ENCODE peak calls at places on chromosomes 3 and 15, in five cellular contexts. One of them, this sample, is unnamed.

GRCh38 chr3:10601131-10601856 is 95.9 kb upstream of the ATP2B2 start:
- DNase-seq in RWPE1: no peak
- DNase-seq in AG10803: peak
- DNase-seq in astrocyte of the spinal cord: peak
- DNase-seq in CD4-positive, alpha-beta T cell: no peak
- DNase-seq in this sample: no peak

GRCh38 chr15:44706946-44707636 is 4.0 kb downstream of the PATL2 start:
- DNase-seq in astrocyte of the spinal cord: no peak
- DNase-seq in AG10803: no peak
- DNase-seq in RWPE1: no peak
- DNase-seq in CD4-positive, alpha-beta T cell: no peak
- DNase-seq in this sample: no peak

GRCh38 chr3:169596126-169596525 is 67.4 kb downstream of the MECOM start:
- DNase-seq in astrocyte of the spinal cord: no peak
- DNase-seq in RWPE1: no peak
- DNase-seq in AG10803: no peak
- DNase-seq in CD4-positive, alpha-beta T cell: no peak
- DNase-seq in this sample: no peak

GRCh38 chr15:85750319-85750806 is 44.4 kb downstream of the KLHL25 start:
- DNase-seq in AG10803: peak
- DNase-seq in CD4-positive, alpha-beta T cell: no peak
- DNase-seq in astrocyte of the spinal cord: peak
- DNase-seq in RWPE1: no peak
- DNase-seq in this sample: peak

GRCh38 chr15:37921527-37922385 is 12.7 kb upstream of the TMCO5A start:
- DNase-seq in RWPE1: no peak
- DNase-seq in AG10803: no peak
- DNase-seq in astrocyte of the spinal cord: no peak
- DNase-seq in CD4-positive, alpha-beta T cell: no peak
- DNase-seq in this sample: peak

GRCh38 chr15:80885180-80885579 is 104.4 kb downstream of the MESD start:
- DNase-seq in CD4-positive, alpha-beta T cell: no peak
- DNase-seq in astrocyte of the spinal cord: no peak
- DNase-seq in RWPE1: no peak
- DNase-seq in AG10803: no peak
- DNase-seq in this sample: no peak

GRCh38 chr3:181722156-181722555 is 10.4 kb downstream of the SOX2 start:
- DNase-seq in AG10803: no peak
- DNase-seq in astrocyte of the spinal cord: no peak
- DNase-seq in RWPE1: no peak
- DNase-seq in CD4-positive, alpha-beta T cell: no peak
- DNase-seq in this sample: no peak

GRCh38 chr15:35427091-35427490 is 118.9 kb downstream of the DPH6 start:
- DNase-seq in astrocyte of the spinal cord: peak
- DNase-seq in RWPE1: peak
- DNase-seq in AG10803: peak
- DNase-seq in CD4-positive, alpha-beta T cell: no peak
- DNase-seq in this sample: peak

GRCh38 chr3:88307666-88308065 is 157.9 kb downstream of the C3orf38 start:
- DNase-seq in astrocyte of the spinal cord: no peak
- DNase-seq in CD4-positive, alpha-beta T cell: no peak
- DNase-seq in RWPE1: no peak
- DNase-seq in AG10803: no peak
- DNase-seq in this sample: no peak

GRCh38 chr3:54853573-54854404 is 74.1 kb downstream of the LRTM1 start:
- DNase-seq in RWPE1: peak
- DNase-seq in CD4-positive, alpha-beta T cell: no peak
- DNase-seq in astrocyte of the spinal cord: peak
- DNase-seq in AG10803: peak
- DNase-seq in this sample: peak

GRCh38 chr15:96323250-96324162 is 7.0 kb upstream of the NR2F2 start:
- DNase-seq in CD4-positive, alpha-beta T cell: no peak
- DNase-seq in RWPE1: no peak
- DNase-seq in astrocyte of the spinal cord: peak
- DNase-seq in AG10803: no peak
- DNase-seq in this sample: no peak

GRCh38 chr3:52364322-52364721 is 48.2 kb downstream of the DNAH1 start:
- DNase-seq in AG10803: no peak
- DNase-seq in astrocyte of the spinal cord: no peak
- DNase-seq in RWPE1: no peak
- DNase-seq in CD4-positive, alpha-beta T cell: no peak
- DNase-seq in this sample: no peak

GRCh38 chr3:126081618-126082333 is 2.1 kb downstream of the SLC41A3 start:
- DNase-seq in CD4-positive, alpha-beta T cell: no peak
- DNase-seq in AG10803: peak
- DNase-seq in RWPE1: peak
- DNase-seq in astrocyte of the spinal cord: peak
- DNase-seq in this sample: peak

GRCh38 chr3:114498779-114499370 is 205.0 kb downstream of the TIGIT start:
- DNase-seq in AG10803: peak
- DNase-seq in RWPE1: peak
- DNase-seq in astrocyte of the spinal cord: peak
- DNase-seq in CD4-positive, alpha-beta T cell: no peak
- DNase-seq in this sample: peak

GRCh38 chr3:30370681-30371271 is 235.6 kb upstream of the TGFBR2 start:
- DNase-seq in AG10803: peak
- DNase-seq in CD4-positive, alpha-beta T cell: no peak
- DNase-seq in RWPE1: no peak
- DNase-seq in astrocyte of the spinal cord: peak
- DNase-seq in this sample: peak

GRCh38 chr15:31502541-31503229 is 176.1 kb downstream of the KLF13 start:
- DNase-seq in RWPE1: no peak
- DNase-seq in AG10803: no peak
- DNase-seq in astrocyte of the spinal cord: no peak
- DNase-seq in CD4-positive, alpha-beta T cell: no peak
- DNase-seq in this sample: no peak

GRCh38 chr3:156769661-156770654 is 56.2 kb upstream of the LEKR1 start:
- DNase-seq in AG10803: peak
- DNase-seq in RWPE1: no peak
- DNase-seq in astrocyte of the spinal cord: peak
- DNase-seq in CD4-positive, alpha-beta T cell: no peak
- DNase-seq in this sample: peak
- TF ChIP-seq CTCF in AG10803: no peak
- TF ChIP-seq CTCF in RWPE1: no peak
- TF ChIP-seq CTCF in astrocyte of the spinal cord: no peak
- TF ChIP-seq CTCF in CD4-positive, alpha-beta T cell: no peak
- TF ChIP-seq CTCF in this sample: no peak

DNA sequence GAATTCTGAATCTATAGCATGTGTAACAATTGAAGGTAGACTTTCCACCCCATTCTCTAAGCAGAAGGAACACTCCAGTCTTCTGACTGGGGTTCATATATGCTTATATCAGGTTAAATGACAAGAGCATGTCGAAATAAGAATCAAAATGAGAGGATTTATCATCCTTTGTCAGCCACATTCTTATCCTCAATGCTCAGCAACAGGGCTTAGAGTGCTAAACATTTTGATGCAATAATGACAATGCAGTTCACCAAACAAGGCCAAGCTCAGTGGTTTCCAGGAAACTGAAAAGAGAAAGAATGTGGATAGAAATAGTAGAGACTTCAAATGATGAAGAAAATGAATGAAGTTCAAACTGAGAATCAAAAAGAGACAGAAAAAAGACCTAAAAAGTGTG is 78.0 kb downstream of the FSIP1 start:
- DNase-seq in astrocyte of the spinal cord: peak
- DNase-seq in RWPE1: no peak
- DNase-seq in CD4-positive, alpha-beta T cell: no peak
- DNase-seq in AG10803: peak
- DNase-seq in this sample: peak
- TF ChIP-seq CTCF in astrocyte of the spinal cord: no peak
- TF ChIP-seq CTCF in RWPE1: no peak
- TF ChIP-seq CTCF in CD4-positive, alpha-beta T cell: no peak
- TF ChIP-seq CTCF in AG10803: no peak
- TF ChIP-seq CTCF in this sample: no peak

GRCh38 chr3:178203650-178204049 is 332.6 kb upstream of the KCNMB2 start:
- DNase-seq in astrocyte of the spinal cord: no peak
- DNase-seq in RWPE1: no peak
- DNase-seq in CD4-positive, alpha-beta T cell: no peak
- DNase-seq in AG10803: peak
- DNase-seq in this sample: peak
- TF ChIP-seq CTCF in astrocyte of the spinal cord: no peak
- TF ChIP-seq CTCF in RWPE1: no peak
- TF ChIP-seq CTCF in CD4-positive, alpha-beta T cell: no peak
- TF ChIP-seq CTCF in AG10803: peak
- TF ChIP-seq CTCF in this sample: no peak

DNA sequence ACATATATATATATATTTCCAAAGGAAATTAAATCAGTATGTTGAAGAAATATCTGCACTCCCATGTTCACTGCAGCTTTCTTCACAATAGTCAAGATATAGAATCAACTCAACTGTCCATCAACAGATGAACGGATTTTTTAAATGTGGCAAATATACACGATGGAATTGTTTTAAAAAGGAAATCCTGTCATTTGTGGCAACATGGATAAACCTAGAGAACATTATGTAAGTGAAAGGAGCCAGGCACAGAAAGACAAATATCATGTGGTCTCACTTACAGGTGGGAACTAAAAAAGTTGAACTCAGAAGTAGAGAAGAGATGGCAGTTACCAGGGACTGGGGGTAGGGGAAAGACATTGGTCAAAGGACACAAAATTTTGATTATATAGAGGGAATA is 253.7 kb downstream of the ULK4 start:
- DNase-seq in AG10803: no peak
- DNase-seq in RWPE1: no peak
- DNase-seq in CD4-positive, alpha-beta T cell: no peak
- DNase-seq in astrocyte of the spinal cord: no peak
- DNase-seq in this sample: no peak
- TF ChIP-seq CTCF in AG10803: no peak
- TF ChIP-seq CTCF in RWPE1: no peak
- TF ChIP-seq CTCF in CD4-positive, alpha-beta T cell: no peak
- TF ChIP-seq CTCF in astrocyte of the spinal cord: no peak
- TF ChIP-seq CTCF in this sample: no peak

GRCh38 chr3:147415819-147416218 is 6.7 kb downstream of the ZIC1 start:
- DNase-seq in RWPE1: no peak
- DNase-seq in astrocyte of the spinal cord: peak
- DNase-seq in CD4-positive, alpha-beta T cell: no peak
- DNase-seq in AG10803: no peak
- DNase-seq in this sample: no peak
- TF ChIP-seq CTCF in RWPE1: no peak
- TF ChIP-seq CTCF in astrocyte of the spinal cord: peak
- TF ChIP-seq CTCF in CD4-positive, alpha-beta T cell: no peak
- TF ChIP-seq CTCF in AG10803: no peak
- TF ChIP-seq CTCF in this sample: no peak

GRCh38 chr3:189950258-189950657 is 170.4 kb downstream of the P3H2 start:
- DNase-seq in CD4-positive, alpha-beta T cell: no peak
- DNase-seq in astrocyte of the spinal cord: no peak
- DNase-seq in RWPE1: no peak
- DNase-seq in AG10803: no peak
- DNase-seq in this sample: no peak
- TF ChIP-seq CTCF in CD4-positive, alpha-beta T cell: no peak
- TF ChIP-seq CTCF in astrocyte of the spinal cord: peak
- TF ChIP-seq CTCF in RWPE1: no peak
- TF ChIP-seq CTCF in AG10803: no peak
- TF ChIP-seq CTCF in this sample: no peak

GRCh38 chr15:73024161-73024560 is 28.1 kb upstream of the NEO1 start:
- DNase-seq in astrocyte of the spinal cord: no peak
- DNase-seq in CD4-positive, alpha-beta T cell: no peak
- DNase-seq in RWPE1: no peak
- DNase-seq in AG10803: no peak
- DNase-seq in this sample: no peak
- TF ChIP-seq CTCF in astrocyte of the spinal cord: no peak
- TF ChIP-seq CTCF in CD4-positive, alpha-beta T cell: no peak
- TF ChIP-seq CTCF in RWPE1: no peak
- TF ChIP-seq CTCF in AG10803: no peak
- TF ChIP-seq CTCF in this sample: no peak

This sample was measured in fibroblast of the aortic adventitia.